ENCODE peak calls at places on chromosomes 7 and 10, in four cellular contexts. Q is HepG2, U is GM12878, V is K562. B is an unnamed sample.

GRCh38 chr10:126252884-126253612 is 135.2 kb downstream of the ADAM12 start:
- DNase-seq in Q (no peak), U (no peak), V (no peak), B (no peak)

GRCh38 chr7:22759721-22760120 is 32.7 kb downstream of the IL6 start:
- DNase-seq in Q (no peak), U (no peak), V (no peak), B (no peak)

GRCh38 chr10:124112891-124113580 is 19.6 kb upstream of the CHST15 start:
- DNase-seq in Q (no peak), U (no peak), V (no peak), B (no peak)

GRCh38 chr7:39580150-39580874 is 14.1 kb downstream of the YAE1 start:
- DNase-seq in Q (peak), U (peak), V (peak), B (peak)

GRCh38 chr7:77651544-77652162 is 44.6 kb upstream of the RSBN1L start:
- DNase-seq in Q (peak), U (no peak), V (peak), B (peak)

GRCh38 chr7:39847227-39847626 is 102.8 kb upstream of the CDK13 start:
- DNase-seq in Q (no peak), U (no peak), V (no peak), B (no peak)

GRCh38 chr7:135207739-135208416 is 3.4 kb downstream of the WDR91 start:
- DNase-seq in Q (peak), U (no peak), V (no peak), B (no peak)

GRCh38 chr7:83976302-83976701 is 218.3 kb downstream of the SEMA3A start:
- DNase-seq in Q (peak), U (no peak), V (peak), B (peak)

GRCh38 chr10:88181902-88182671 is 318.7 kb downstream of the PTEN start:
- DNase-seq in Q (no peak), U (no peak), V (no peak), B (no peak)

GRCh38 chr10:6023661-6024333 is 38.4 kb downstream of the IL2RA start:
- DNase-seq in Q (no peak), U (no peak), V (no peak), B (no peak)

GRCh38 chr7:22296916-22297315 is 60.0 kb downstream of the RAPGEF5 start:
- DNase-seq in Q (no peak), U (no peak), V (no peak), B (no peak)

GRCh38 chr7:135770139-135770710 is 21.6 kb upstream of the FAM180A start:
- DNase-seq in Q (no peak), U (no peak), V (no peak), B (no peak)

GRCh38 chr10:102644066-102644645 is at the start of gene TRIM8:
- DNase-seq in Q (peak), U (no peak), V (peak), B (peak)

DNA sequence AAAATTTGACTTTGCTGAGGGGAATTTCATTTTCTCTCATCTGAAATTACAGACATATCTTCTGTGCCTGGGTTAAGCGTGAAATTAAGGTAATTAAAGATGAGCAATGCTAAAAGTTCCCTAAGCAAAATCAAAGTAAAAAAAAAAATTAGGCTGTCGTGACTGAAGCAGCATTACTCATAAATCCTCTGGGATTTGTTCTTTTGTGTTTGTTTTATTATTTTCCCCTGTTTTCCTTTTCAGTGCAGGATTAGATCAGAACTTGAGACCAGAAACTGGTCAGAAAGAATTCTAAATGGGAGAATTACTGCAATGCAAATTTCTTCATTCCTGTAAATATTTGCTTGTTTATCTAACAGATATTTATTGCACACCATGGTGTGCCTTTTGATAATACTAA is 141.4 kb upstream of the BET1 start:
- DNase-seq in Q (no peak), U (no peak), V (no peak), B (no peak)
- TF ChIP-seq CREB1 in Q (no peak), U (no peak), V (no peak), B (no peak)

GRCh38 chr10:70052462-70053211 is at the start of gene MACROH2A2:
- DNase-seq in Q (peak), U (no peak), V (no peak), B (peak)

GRCh38 chr10:70055550-70055949 is 2.9 kb downstream of the MACROH2A2 start:
- DNase-seq in Q (no peak), U (no peak), V (no peak), B (no peak)

GRCh38 chr10:70053896-70054641 is 1.4 kb downstream of the MACROH2A2 start:
- DNase-seq in Q (peak), U (no peak), V (no peak), B (peak)

GRCh38 chr10:70053212-70053895 is 708 bp downstream of the MACROH2A2 start:
- DNase-seq in Q (no peak), U (no peak), V (no peak), B (peak)

GRCh38 chr10:70054902-70055301 is 2.3 kb downstream of the MACROH2A2 start:
- DNase-seq in Q (no peak), U (no peak), V (no peak), B (no peak)
- H3K4me3 ChIP-seq in Q (no peak), U (no peak), V (no peak), B (no peak)

GRCh38 chr10:97999066-97999908 is 31.1 kb downstream of the CRTAC1 start:
- DNase-seq in Q (no peak), U (no peak), V (no peak), B (no peak)
- TF ChIP-seq REST in Q (peak), U (no peak), V (no peak), B (peak)

GRCh38 chr7:120583835-120584586 is 273.9 kb downstream of the TSPAN12 start:
- DNase-seq in Q (no peak), U (no peak), V (no peak), B (peak)
- TF ChIP-seq CREB1 in Q (no peak), U (no peak), V (no peak), B (no peak)

GRCh38 chr10:11501600-11501999 is 109.8 kb downstream of the USP6NL start:
- DNase-seq in Q (no peak), U (no peak), V (no peak), B (no peak)
- H3K4me3 ChIP-seq in Q (no peak), U (no peak), V (no peak), B (no peak)